ENCODE peak calls at places on chromosomes 7 and 10, in seven cellular contexts. J, M, K, O, T, G and C are unnamed samples.

GRCh38 chr10:109689785-109690184 is 233.5 kb downstream of the XPNPEP1 start:
- DNase-seq in J (no peak), M (no peak), K (no peak), O (no peak), T (no peak), G (no peak), C (no peak)

GRCh38 chr10:133613699-133614098 is 12.9 kb downstream of the FRG2B start:
- DNase-seq in J (no peak), M (no peak), K (no peak), O (no peak), T (no peak), G (no peak), C (no peak)

GRCh38 chr7:30983042-30983913 is 19.5 kb downstream of the GHRHR start:
- DNase-seq in J (peak), M (peak), K (peak), O (peak), T (peak), G (peak), C (peak)

GRCh38 chr10:4848341-4849041 is 22.5 kb downstream of the AKR1E2 start:
- DNase-seq in J (no peak), M (no peak), K (no peak), O (no peak), T (peak), G (no peak), C (no peak)

GRCh38 chr7:43164757-43165156 is 52.3 kb downstream of the HECW1 start:
- DNase-seq in J (no peak), M (no peak), K (no peak), O (no peak), T (peak), G (peak), C (peak)

GRCh38 chr10:23331567-23332290 is 12.9 kb downstream of the C10orf67 start:
- DNase-seq in J (no peak), M (no peak), K (no peak), O (no peak), T (peak), G (peak), C (peak)

GRCh38 chr10:126110434-126110833 is 214.1 kb downstream of the FANK1 start:
- DNase-seq in J (no peak), M (no peak), K (no peak), O (no peak), T (peak), G (no peak), C (peak)

GRCh38 chr7:105559926-105560325 is 21.4 kb downstream of the EFCAB10 start:
- DNase-seq in J (no peak), M (no peak), K (no peak), O (no peak), T (no peak), G (no peak), C (no peak)

GRCh38 chr10:132138596-132138995 is 48.2 kb upstream of the DPYSL4 start:
- DNase-seq in J (no peak), M (no peak), K (no peak), O (no peak), T (no peak), G (no peak), C (no peak)

GRCh38 chr7:81367335-81367801 is 402.5 kb downstream of the HGF start:
- DNase-seq in J (no peak), M (no peak), K (no peak), O (no peak), T (peak), G (peak), C (peak)

GRCh38 chr10:78621183-78621789 is 447.5 kb upstream of the ZMIZ1 start:
- DNase-seq in J (no peak), M (no peak), K (no peak), O (no peak), T (peak), G (no peak), C (no peak)

GRCh38 chr7:73707045-73707631 is 12.3 kb downstream of the STX1A start:
- DNase-seq in J (no peak), M (no peak), K (no peak), O (no peak), T (no peak), G (no peak), C (no peak)

GRCh38 chr7:144454-144826 is 47.9 kb upstream of the FAM20C start:
- DNase-seq in J (no peak), M (no peak), K (no peak), O (no peak), T (no peak), G (no peak), C (no peak)

GRCh38 chr10:8577681-8578080 is 523.2 kb downstream of the GATA3 start:
- DNase-seq in J (no peak), M (no peak), K (no peak), O (no peak), T (no peak), G (no peak), C (no peak)

GRCh38 chr7:22786290-22786932 is 36.2 kb downstream of the TOMM7 start:
- DNase-seq in J (no peak), M (no peak), K (no peak), O (no peak), T (no peak), G (no peak), C (no peak)

GRCh38 chr7:82805527-82805960 is 357.1 kb downstream of the PCLO start:
- DNase-seq in J (no peak), M (peak), K (no peak), O (no peak), T (peak), G (peak), C (peak)

GRCh38 chr10:14450041-14450491 is 119.3 kb upstream of the FRMD4A start:
- DNase-seq in J (no peak), M (no peak), K (no peak), O (no peak), T (peak), G (peak), C (peak)

GRCh38 chr7:101733713-101734475 is 83.5 kb upstream of the CUX1 start:
- DNase-seq in J (peak), M (peak), K (no peak), O (peak), T (peak), G (peak), C (peak)

GRCh38 chr10:4606856-4607636 is 219.0 kb upstream of the AKR1E2 start:
- DNase-seq in J (no peak), M (no peak), K (no peak), O (no peak), T (no peak), G (no peak), C (no peak)

GRCh38 chr10:97229322-97229721 is 43.6 kb upstream of the SLIT1 start:
- DNase-seq in J (no peak), M (no peak), K (no peak), O (no peak), T (peak), G (no peak), C (peak)

GRCh38 chr7:2522780-2523433 is 3.3 kb downstream of the LFNG start:
- DNase-seq in J (peak), M (peak), K (no peak), O (peak), T (no peak), G (no peak), C (no peak)

GRCh38 chr7:45026984-45027773 is 27.2 kb downstream of the CCM2 start:
- DNase-seq in J (no peak), M (no peak), K (no peak), O (no peak), T (peak), G (peak), C (peak)

GRCh38 chr7:130384841-130385599 is 4.7 kb downstream of the CPA1 start:
- DNase-seq in J (no peak), M (no peak), K (no peak), O (no peak), T (no peak), G (no peak), C (no peak)

GRCh38 chr10:129501652-129502436 is 34.8 kb downstream of the MGMT start:
- DNase-seq in J (no peak), M (no peak), K (no peak), O (no peak), T (no peak), G (no peak), C (no peak)

GRCh38 chr7:76515999-76516443 is 5.7 kb downstream of the UPK3B start:
- DNase-seq in J (no peak), M (no peak), K (no peak), O (no peak), T (no peak), G (no peak), C (peak)

GRCh38 chr7:151687523-151688235 is 168.0 kb upstream of the RHEB start:
- DNase-seq in J (peak), M (peak), K (peak), O (peak), T (peak), G (peak), C (peak)

GRCh38 chr7:151631968-151632749 is 112.5 kb upstream of the RHEB start:
- DNase-seq in J (peak), M (peak), K (peak), O (peak), T (peak), G (peak), C (peak)

GRCh38 chr10:80090120-80090519 is 11.7 kb downstream of the TMEM254 start:
- DNase-seq in J (no peak), M (no peak), K (no peak), O (no peak), T (no peak), G (no peak), C (no peak)

GRCh38 chr7:29384277-29384676 is 179.4 kb upstream of the PRR15 start:
- DNase-seq in J (no peak), M (no peak), K (no peak), O (no peak), T (no peak), G (no peak), C (no peak)
- H3K23ac ChIP-seq in J (no peak), M (no peak), K (no peak), O (no peak), T (no peak), G (no peak), C (no peak)

GRCh38 chr7:129127601-129128000 is 16.9 kb upstream of the TSPAN33 start:
- DNase-seq in J (no peak), M (no peak), K (no peak), O (no peak), T (no peak), G (no peak), C (no peak)
- H3K23ac ChIP-seq in J (no peak), M (no peak), K (no peak), O (peak), T (peak), G (no peak), C (no peak)

GRCh38 chr10:66835400-66835799 is 90.4 kb upstream of the LRRTM3 start:
- DNase-seq in J (no peak), M (no peak), K (no peak), O (no peak), T (no peak), G (no peak), C (no peak)
- H3K23ac ChIP-seq in J (no peak), M (no peak), K (no peak), O (no peak), T (no peak), G (no peak), C (no peak)

DNA sequence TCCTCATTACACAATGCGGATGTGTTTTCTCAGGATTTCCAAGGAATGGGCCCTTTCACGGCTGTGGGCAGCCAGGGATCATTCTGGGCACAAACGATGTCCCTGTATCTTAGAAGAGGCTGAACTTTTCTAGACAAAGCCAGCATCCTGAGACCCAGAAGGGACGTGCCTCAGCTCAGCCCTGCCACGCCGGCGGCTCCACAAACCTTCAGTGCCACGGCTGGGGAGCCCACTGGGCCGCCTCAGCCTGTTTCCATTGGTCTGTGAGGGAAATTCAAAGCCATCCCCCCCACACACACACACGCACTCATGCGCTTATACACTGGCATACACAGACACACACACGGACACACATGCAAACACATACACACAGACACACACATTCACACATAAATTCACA is 344.9 kb upstream of the MKI67 start:
- DNase-seq in J (no peak), M (no peak), K (no peak), O (no peak), T (no peak), G (no peak), C (no peak)
- H3K23ac ChIP-seq in J (no peak), M (no peak), K (no peak), O (no peak), T (no peak), G (no peak), C (no peak)

GRCh38 chr10:61957806-61958205 is 56.3 kb downstream of the ARID5B start:
- DNase-seq in J (no peak), M (no peak), K (no peak), O (no peak), T (no peak), G (no peak), C (no peak)
- H3K23ac ChIP-seq in J (no peak), M (no peak), K (no peak), O (no peak), T (no peak), G (no peak), C (peak)